ENCODE peak calls at places on chromosomes 7 and 10, in nine cellular contexts. One of them, this sample, is unnamed.
A peak's percentile ranks its signal among the peaks of the same experiment; 100 is the strongest.

GRCh38 chr7:64879097-64879730 is 23.9 kb upstream of the ZNF273 start:
- DNase-seq in lower lobe of right lung: no peak
- DNase-seq in IMR-90: no peak
- DNase-seq in A549: no peak
- DNase-seq in cardiac muscle cell: no peak
- DNase-seq in CD8-positive, alpha-beta memory T cell: no peak
- DNase-seq in GM12878: no peak
- DNase-seq in MM.1S: no peak
- DNase-seq in body of pancreas: no peak
- DNase-seq in this sample: no peak

GRCh38 chr10:31374146-31374696 is 55.2 kb downstream of the ZEB1 start:
- DNase-seq in lower lobe of right lung: no peak
- DNase-seq in IMR-90: peak; percentile 59
- DNase-seq in A549: peak; percentile 10
- DNase-seq in cardiac muscle cell: no peak
- DNase-seq in CD8-positive, alpha-beta memory T cell: no peak
- DNase-seq in GM12878: no peak
- DNase-seq in MM.1S: no peak
- DNase-seq in body of pancreas: no peak
- DNase-seq in this sample: no peak

GRCh38 chr10:29604291-29604825 is 30.4 kb downstream of the SVIL start:
- DNase-seq in lower lobe of right lung: no peak
- DNase-seq in IMR-90: no peak
- DNase-seq in A549: no peak
- DNase-seq in cardiac muscle cell: no peak
- DNase-seq in CD8-positive, alpha-beta memory T cell: no peak
- DNase-seq in GM12878: no peak
- DNase-seq in MM.1S: no peak
- DNase-seq in body of pancreas: no peak
- DNase-seq in this sample: no peak

GRCh38 chr7:33725641-33726040 is 179.7 kb upstream of the BMPER start:
- DNase-seq in lower lobe of right lung: no peak
- DNase-seq in IMR-90: no peak
- DNase-seq in A549: no peak
- DNase-seq in cardiac muscle cell: no peak
- DNase-seq in CD8-positive, alpha-beta memory T cell: no peak
- DNase-seq in GM12878: no peak
- DNase-seq in MM.1S: no peak
- DNase-seq in body of pancreas: no peak
- DNase-seq in this sample: no peak

GRCh38 chr10:76911184-76911583 is 726.4 kb downstream of the KCNMA1 start:
- DNase-seq in lower lobe of right lung: no peak
- DNase-seq in IMR-90: no peak
- DNase-seq in A549: no peak
- DNase-seq in cardiac muscle cell: no peak
- DNase-seq in CD8-positive, alpha-beta memory T cell: no peak
- DNase-seq in GM12878: no peak
- DNase-seq in MM.1S: no peak
- DNase-seq in body of pancreas: peak; percentile 40
- DNase-seq in this sample: no peak

GRCh38 chr10:23345861-23346260 is 1.3 kb upstream of the C10orf67 start:
- DNase-seq in lower lobe of right lung: no peak
- DNase-seq in IMR-90: peak; percentile 94
- DNase-seq in A549: peak; percentile 5
- DNase-seq in cardiac muscle cell: peak; percentile 95
- DNase-seq in CD8-positive, alpha-beta memory T cell: no peak
- DNase-seq in GM12878: no peak
- DNase-seq in MM.1S: no peak
- DNase-seq in body of pancreas: no peak
- DNase-seq in this sample: no peak

GRCh38 chr10:44376504-44377099 is 8.3 kb downstream of the CXCL12 start:
- DNase-seq in lower lobe of right lung: no peak
- DNase-seq in IMR-90: no peak
- DNase-seq in A549: no peak
- DNase-seq in cardiac muscle cell: no peak
- DNase-seq in CD8-positive, alpha-beta memory T cell: no peak
- DNase-seq in GM12878: no peak
- DNase-seq in MM.1S: no peak
- DNase-seq in body of pancreas: no peak
- DNase-seq in this sample: no peak

GRCh38 chr7:1054438-1055083 is 10.2 kb downstream of the GPR146 start:
- DNase-seq in lower lobe of right lung: no peak
- DNase-seq in IMR-90: no peak
- DNase-seq in A549: no peak
- DNase-seq in cardiac muscle cell: no peak
- DNase-seq in CD8-positive, alpha-beta memory T cell: no peak
- DNase-seq in GM12878: no peak
- DNase-seq in MM.1S: no peak
- DNase-seq in body of pancreas: no peak
- DNase-seq in this sample: no peak

GRCh38 chr7:135362871-135363270 is 129.2 kb downstream of the STRA8 start:
- DNase-seq in lower lobe of right lung: no peak
- DNase-seq in IMR-90: no peak
- DNase-seq in A549: peak; percentile 12
- DNase-seq in cardiac muscle cell: no peak
- DNase-seq in CD8-positive, alpha-beta memory T cell: no peak
- DNase-seq in GM12878: no peak
- DNase-seq in MM.1S: no peak
- DNase-seq in body of pancreas: no peak
- DNase-seq in this sample: no peak

GRCh38 chr10:110163841-110164240 is 43.6 kb upstream of the MXI1 start:
- DNase-seq in lower lobe of right lung: no peak
- DNase-seq in IMR-90: no peak
- DNase-seq in A549: no peak
- DNase-seq in cardiac muscle cell: no peak
- DNase-seq in CD8-positive, alpha-beta memory T cell: no peak
- DNase-seq in GM12878: no peak
- DNase-seq in MM.1S: no peak
- DNase-seq in body of pancreas: no peak
- DNase-seq in this sample: no peak

GRCh38 chr10:28777911-28778310 is 100.6 kb downstream of the BAMBI start:
- DNase-seq in lower lobe of right lung: no peak
- DNase-seq in IMR-90: no peak
- DNase-seq in A549: no peak
- DNase-seq in cardiac muscle cell: no peak
- DNase-seq in CD8-positive, alpha-beta memory T cell: no peak
- DNase-seq in GM12878: no peak
- DNase-seq in MM.1S: no peak
- DNase-seq in body of pancreas: no peak
- DNase-seq in this sample: no peak

GRCh38 chr7:35035511-35035921 is 1.8 kb downstream of the DPY19L1 start:
- DNase-seq in lower lobe of right lung: no peak
- DNase-seq in IMR-90: peak; percentile 56
- DNase-seq in A549: peak; percentile 75
- DNase-seq in cardiac muscle cell: peak; percentile 35
- DNase-seq in CD8-positive, alpha-beta memory T cell: peak; percentile 11
- DNase-seq in GM12878: no peak
- DNase-seq in MM.1S: peak; percentile 84
- DNase-seq in body of pancreas: peak; percentile 12
- DNase-seq in this sample: no peak

GRCh38 chr7:42972703-42973500 is 40.7 kb downstream of the MRPL32 start:
- DNase-seq in lower lobe of right lung: no peak
- DNase-seq in IMR-90: peak; percentile 75
- DNase-seq in A549: peak; percentile 76
- DNase-seq in cardiac muscle cell: peak; percentile 98
- DNase-seq in CD8-positive, alpha-beta memory T cell: no peak
- DNase-seq in GM12878: no peak
- DNase-seq in MM.1S: no peak
- DNase-seq in body of pancreas: peak; percentile 11
- DNase-seq in this sample: no peak

GRCh38 chr7:124784879-124785818 is 19.6 kb upstream of the GPR37 start:
- DNase-seq in lower lobe of right lung: no peak
- DNase-seq in IMR-90: peak; percentile 73
- DNase-seq in A549: peak; percentile 62
- DNase-seq in cardiac muscle cell: peak; percentile 74
- DNase-seq in CD8-positive, alpha-beta memory T cell: no peak
- DNase-seq in GM12878: no peak
- DNase-seq in MM.1S: peak; percentile 75
- DNase-seq in body of pancreas: peak; percentile 64
- DNase-seq in this sample: peak; percentile 52

GRCh38 chr7:137609500-137609899 is 237.3 kb downstream of the DGKI start:
- DNase-seq in lower lobe of right lung: no peak
- DNase-seq in IMR-90: no peak
- DNase-seq in A549: no peak
- DNase-seq in cardiac muscle cell: peak; percentile 25
- DNase-seq in CD8-positive, alpha-beta memory T cell: no peak
- DNase-seq in GM12878: no peak
- DNase-seq in MM.1S: no peak
- DNase-seq in body of pancreas: no peak
- DNase-seq in this sample: no peak

GRCh38 chr7:95910341-95910740 is 138.0 kb downstream of the DYNC1I1 start:
- DNase-seq in lower lobe of right lung: no peak
- DNase-seq in IMR-90: no peak
- DNase-seq in A549: no peak
- DNase-seq in cardiac muscle cell: no peak
- DNase-seq in CD8-positive, alpha-beta memory T cell: no peak
- DNase-seq in GM12878: no peak
- DNase-seq in MM.1S: no peak
- DNase-seq in body of pancreas: no peak
- DNase-seq in this sample: no peak

GRCh38 chr10:120732643-120733313 is 118.4 kb upstream of the WDR11 start:
- DNase-seq in lower lobe of right lung: no peak
- DNase-seq in IMR-90: no peak
- DNase-seq in A549: no peak
- DNase-seq in cardiac muscle cell: no peak
- DNase-seq in CD8-positive, alpha-beta memory T cell: no peak
- DNase-seq in GM12878: no peak
- DNase-seq in MM.1S: no peak
- DNase-seq in body of pancreas: no peak
- DNase-seq in this sample: no peak

GRCh38 chr10:117443677-117444022 is 68.4 kb upstream of the PDZD8 start:
- DNase-seq in lower lobe of right lung: no peak
- DNase-seq in IMR-90: no peak
- DNase-seq in A549: no peak
- DNase-seq in cardiac muscle cell: no peak
- DNase-seq in CD8-positive, alpha-beta memory T cell: no peak
- DNase-seq in GM12878: no peak
- DNase-seq in MM.1S: no peak
- DNase-seq in body of pancreas: no peak
- DNase-seq in this sample: no peak

GRCh38 chr7:71868797-71869196 is 543.3 kb downstream of the CALN1 start:
- DNase-seq in lower lobe of right lung: no peak
- DNase-seq in IMR-90: no peak
- DNase-seq in A549: peak; percentile 4
- DNase-seq in cardiac muscle cell: peak; percentile 0
- DNase-seq in CD8-positive, alpha-beta memory T cell: no peak
- DNase-seq in GM12878: no peak
- DNase-seq in MM.1S: no peak
- DNase-seq in body of pancreas: no peak
- DNase-seq in this sample: no peak

GRCh38 chr10:89593043-89593442 is 52.0 kb downstream of the PANK1 start:
- DNase-seq in lower lobe of right lung: no peak
- DNase-seq in IMR-90: no peak
- DNase-seq in A549: no peak
- DNase-seq in cardiac muscle cell: no peak
- DNase-seq in CD8-positive, alpha-beta memory T cell: no peak
- DNase-seq in GM12878: no peak
- DNase-seq in MM.1S: no peak
- DNase-seq in body of pancreas: no peak
- DNase-seq in this sample: no peak

GRCh38 chr7:31550432-31550831 is 36.5 kb downstream of the ITPRID1 start:
- DNase-seq in lower lobe of right lung: no peak
- DNase-seq in IMR-90: no peak
- DNase-seq in A549: no peak
- DNase-seq in cardiac muscle cell: no peak
- DNase-seq in CD8-positive, alpha-beta memory T cell: no peak
- DNase-seq in GM12878: no peak
- DNase-seq in MM.1S: no peak
- DNase-seq in body of pancreas: no peak
- DNase-seq in this sample: no peak
- H3K27ac ChIP-seq in lower lobe of right lung: no peak overlapping the region
- H3K27ac ChIP-seq in IMR-90: no peak overlapping the region
- H3K27ac ChIP-seq in A549: no peak overlapping the region
- H3K27ac ChIP-seq in cardiac muscle cell: no peak overlapping the region
- H3K27ac ChIP-seq in CD8-positive, alpha-beta memory T cell: no peak overlapping the region
- H3K27ac ChIP-seq in GM12878: no peak overlapping the region
- H3K27ac ChIP-seq in MM.1S: no peak overlapping the region
- H3K27ac ChIP-seq in body of pancreas: no peak overlapping the region
- H3K27ac ChIP-seq in this sample: no peak overlapping the region

DNA sequence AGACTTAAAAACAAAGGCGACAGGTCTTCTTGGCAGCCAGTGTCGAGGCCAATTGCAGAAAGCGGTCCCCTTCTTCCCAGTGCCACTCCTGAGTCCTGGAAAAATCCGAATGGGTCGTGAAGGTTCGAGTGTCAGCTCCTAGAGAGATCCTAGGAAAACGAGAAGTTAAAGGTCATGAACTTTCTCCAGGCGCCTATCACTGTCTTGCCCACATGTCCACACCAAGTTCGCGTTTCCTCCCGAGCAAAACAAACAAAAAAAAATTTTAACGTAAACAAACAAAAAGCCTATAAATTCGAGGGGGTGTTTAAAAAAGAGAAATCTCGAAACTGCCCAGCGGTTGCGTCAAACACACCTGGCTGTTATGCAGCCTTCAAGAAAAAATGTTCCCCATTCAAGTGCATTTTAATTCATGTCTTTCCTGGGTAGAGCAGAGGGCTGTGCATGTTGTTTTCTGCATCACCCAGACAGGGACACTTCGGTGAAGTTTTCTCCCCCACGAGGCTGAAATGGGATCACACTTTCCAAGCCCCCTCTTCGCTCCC is 1.5 kb downstream of the ARHGAP21 start:
- DNase-seq in lower lobe of right lung: no peak
- DNase-seq in IMR-90: peak; percentile 18
- DNase-seq in A549: peak; percentile 47
- DNase-seq in cardiac muscle cell: no peak
- DNase-seq in CD8-positive, alpha-beta memory T cell: no peak
- DNase-seq in GM12878: no peak
- DNase-seq in MM.1S: peak; percentile 48
- DNase-seq in body of pancreas: no peak
- DNase-seq in this sample: no peak
- H3K4me3 ChIP-seq in lower lobe of right lung: peak overlapping the region; percentile 86
- H3K4me3 ChIP-seq in IMR-90: peak overlapping the region; percentile 58
- H3K4me3 ChIP-seq in A549: peak overlapping the region; percentile 86
- H3K4me3 ChIP-seq in cardiac muscle cell: peak overlapping the region; percentile 88
- H3K4me3 ChIP-seq in CD8-positive, alpha-beta memory T cell: peak overlapping the region; percentile 69
- H3K4me3 ChIP-seq in GM12878: peak overlapping the region; percentile 80
- H3K4me3 ChIP-seq in MM.1S: peak overlapping the region; percentile 85
- H3K4me3 ChIP-seq in body of pancreas: peak overlapping the region; percentile 48
- H3K4me3 ChIP-seq in this sample: peak overlapping the region; percentile 51

DNA sequence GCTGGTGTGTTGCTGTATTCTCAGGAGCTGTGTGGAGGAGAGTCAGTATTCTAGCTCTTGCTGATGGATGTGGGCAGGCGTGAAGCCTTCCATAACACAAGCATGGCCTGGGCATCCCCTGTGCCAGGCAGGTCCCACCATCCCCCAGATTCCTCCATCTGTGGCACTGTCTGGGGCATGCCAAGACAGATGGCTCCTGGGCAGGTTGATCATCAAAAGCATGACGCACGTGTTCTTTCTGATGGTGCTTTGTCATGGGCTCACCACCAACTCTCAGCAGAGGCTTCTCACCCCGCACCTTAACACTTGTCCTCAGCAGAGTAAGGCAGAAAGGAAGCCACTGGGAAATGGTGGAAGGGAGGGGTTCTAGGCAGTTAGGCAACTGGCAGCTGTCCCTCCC is 364.3 kb downstream of the PLXNA4 start:
- DNase-seq in lower lobe of right lung: no peak
- DNase-seq in IMR-90: no peak
- DNase-seq in A549: no peak
- DNase-seq in cardiac muscle cell: no peak
- DNase-seq in CD8-positive, alpha-beta memory T cell: no peak
- DNase-seq in GM12878: no peak
- DNase-seq in MM.1S: no peak
- DNase-seq in body of pancreas: no peak
- DNase-seq in this sample: no peak
- H3K4me1 ChIP-seq in lower lobe of right lung: no peaks in the 10 kb centered on the region
- H3K4me1 ChIP-seq in IMR-90: no peaks in the 10 kb centered on the region
- H3K4me1 ChIP-seq in A549: no peaks in the 10 kb centered on the region
- H3K4me1 ChIP-seq in cardiac muscle cell: peaks cover 29% of the 10 kb centered on the region
- H3K4me1 ChIP-seq in CD8-positive, alpha-beta memory T cell: no peaks in the 10 kb centered on the region
- H3K4me1 ChIP-seq in GM12878: no peaks in the 10 kb centered on the region
- H3K4me1 ChIP-seq in MM.1S: no peaks in the 10 kb centered on the region
- H3K4me1 ChIP-seq in body of pancreas: peaks cover 5% of the 10 kb centered on the region
- H3K4me1 ChIP-seq in this sample: peaks cover 2% of the 10 kb centered on the region

GRCh38 chr7:130672146-130672545 is 3.6 kb upstream of the COPG2 start:
- DNase-seq in lower lobe of right lung: no peak
- DNase-seq in IMR-90: no peak
- DNase-seq in A549: no peak
- DNase-seq in cardiac muscle cell: no peak
- DNase-seq in CD8-positive, alpha-beta memory T cell: no peak
- DNase-seq in GM12878: no peak
- DNase-seq in MM.1S: no peak
- DNase-seq in body of pancreas: no peak
- DNase-seq in this sample: no peak
- H3K27ac ChIP-seq in lower lobe of right lung: no peak overlapping the region
- H3K27ac ChIP-seq in IMR-90: no peak overlapping the region
- H3K27ac ChIP-seq in A549: no peak overlapping the region
- H3K27ac ChIP-seq in cardiac muscle cell: no peak overlapping the region
- H3K27ac ChIP-seq in CD8-positive, alpha-beta memory T cell: no peak overlapping the region
- H3K27ac ChIP-seq in GM12878: no peak overlapping the region
- H3K27ac ChIP-seq in MM.1S: no peak overlapping the region
- H3K27ac ChIP-seq in body of pancreas: no peak overlapping the region
- H3K27ac ChIP-seq in this sample: no peak overlapping the region

This sample was measured in iPS DF 6.9.